ENCODE peak calls at places on chromosomes 5 and 9, in ten cellular contexts. X, H, L, T, J, V, Y, N, K and G are unnamed samples.

GRCh38 chr9:137412431-137412830 is 10.5 kb downstream of the EXD3 start:
- DNase-seq in X (no peak), H (no peak), L (peak), T (no peak), J (no peak), V (no peak), Y (peak), N (no peak), K (no peak), G (no peak)

GRCh38 chr5:57450991-57451876 is 31.4 kb downstream of the ACTBL2 start:
- DNase-seq in X (no peak), H (no peak), L (no peak), T (no peak), J (no peak), V (no peak), Y (peak), N (no peak), K (no peak), G (peak)

GRCh38 chr9:6656901-6657300 is 11.4 kb upstream of the GLDC start:
- DNase-seq in X (no peak), H (no peak), L (no peak), T (no peak), J (no peak), V (no peak), Y (no peak), N (no peak), K (no peak), G (no peak)

GRCh38 chr5:111379391-111379816 is 132.9 kb downstream of the STARD4 start:
- DNase-seq in X (no peak), H (no peak), L (no peak), T (no peak), J (no peak), V (no peak), Y (no peak), N (no peak), K (no peak), G (peak)

GRCh38 chr5:177382423-177383029 is 1.7 kb upstream of the SLC34A1 start:
- DNase-seq in X (no peak), H (no peak), L (peak), T (no peak), J (no peak), V (no peak), Y (peak), N (no peak), K (peak), G (no peak)

GRCh38 chr9:137044502-137045177 is 1.3 kb downstream of the NPDC1 start:
- DNase-seq in X (no peak), H (peak), L (no peak), T (no peak), J (no peak), V (no peak), Y (no peak), N (no peak), K (peak), G (no peak)

GRCh38 chr5:16577677-16578076 is 39.1 kb downstream of the RETREG1 start:
- DNase-seq in X (no peak), H (no peak), L (no peak), T (no peak), J (no peak), V (no peak), Y (no peak), N (no peak), K (no peak), G (no peak)

GRCh38 chr9:82148849-82149544 is 160.4 kb downstream of the SPATA31D1 start:
- DNase-seq in X (no peak), H (peak), L (no peak), T (no peak), J (no peak), V (no peak), Y (peak), N (no peak), K (no peak), G (peak)

GRCh38 chr5:111069839-111070238 is 1.7 kb upstream of the TSLP start:
- DNase-seq in X (no peak), H (no peak), L (no peak), T (no peak), J (no peak), V (no peak), Y (peak), N (no peak), K (no peak), G (peak)